ENCODE peak calls at places on chromosomes 7 and 10, in five cellular contexts. I is endodermal cell, C is stomach, K is MM.1S, P is astrocyte of the spinal cord. D is an unnamed sample.

GRCh38 chr7:7719235-7719634 is 828 bp upstream of the RPA3 start:
- DNase-seq in I (no peak), C (no peak), K (peak), P (peak), D (peak)

GRCh38 chr7:45718464-45719330 is 144.5 kb downstream of the ADCY1 start:
- DNase-seq in I (no peak), C (no peak), K (no peak), P (peak), D (no peak)

GRCh38 chr7:38929460-38930171 is 20.6 kb upstream of the VPS41 start:
- DNase-seq in I (no peak), C (no peak), K (no peak), P (no peak), D (no peak)

GRCh38 chr10:42768581-42769152 is 13.9 kb upstream of the BMS1 start:
- DNase-seq in I (no peak), C (no peak), K (no peak), P (no peak), D (no peak)

GRCh38 chr10:78335691-78336401 is 302.2 kb downstream of the RPS24 start:
- DNase-seq in I (peak), C (no peak), K (no peak), P (peak), D (no peak)

GRCh38 chr10:87634311-87634710 is 25.4 kb upstream of the PAPSS2 start:
- DNase-seq in I (no peak), C (no peak), K (no peak), P (no peak), D (no peak)

GRCh38 chr10:86108696-86109095 is 257.9 kb downstream of the GRID1 start:
- DNase-seq in I (peak), C (no peak), K (no peak), P (no peak), D (no peak)

GRCh38 chr7:14340415-14341079 is 351.1 kb upstream of the ETV1 start:
- DNase-seq in I (no peak), C (no peak), K (no peak), P (no peak), D (no peak)

GRCh38 chr10:83666762-83667161 is 472.5 kb upstream of the GHITM start:
- DNase-seq in I (no peak), C (no peak), K (no peak), P (no peak), D (no peak)

GRCh38 chr7:105810556-105810955 is 65.8 kb downstream of the ATXN7L1 start:
- DNase-seq in I (no peak), C (no peak), K (no peak), P (no peak), D (no peak)

GRCh38 chr10:22226599-22226998 is 8.8 kb upstream of the EBLN1 start:
- DNase-seq in I (no peak), C (no peak), K (no peak), P (no peak), D (no peak)

GRCh38 chr7:130273863-130274262 is 7.2 kb downstream of the CPA2 start:
- DNase-seq in I (peak), C (no peak), K (no peak), P (peak), D (no peak)

GRCh38 chr7:130272456-130273080 is 5.9 kb downstream of the CPA2 start:
- DNase-seq in I (peak), C (no peak), K (no peak), P (no peak), D (no peak)

GRCh38 chr7:130270947-130271790 is 4.5 kb downstream of the CPA2 start:
- DNase-seq in I (no peak), C (no peak), K (no peak), P (no peak), D (no peak)

GRCh38 chr7:130274983-130275649 is 8.5 kb downstream of the CPA2 start:
- DNase-seq in I (peak), C (no peak), K (no peak), P (no peak), D (no peak)

GRCh38 chr7:130273081-130273699 is 6.5 kb downstream of the CPA2 start:
- DNase-seq in I (peak), C (no peak), K (no peak), P (peak), D (no peak)
- H3K4me3 ChIP-seq in I (peak), C (peak), K (no peak), P (no peak), D (no peak)

DNA sequence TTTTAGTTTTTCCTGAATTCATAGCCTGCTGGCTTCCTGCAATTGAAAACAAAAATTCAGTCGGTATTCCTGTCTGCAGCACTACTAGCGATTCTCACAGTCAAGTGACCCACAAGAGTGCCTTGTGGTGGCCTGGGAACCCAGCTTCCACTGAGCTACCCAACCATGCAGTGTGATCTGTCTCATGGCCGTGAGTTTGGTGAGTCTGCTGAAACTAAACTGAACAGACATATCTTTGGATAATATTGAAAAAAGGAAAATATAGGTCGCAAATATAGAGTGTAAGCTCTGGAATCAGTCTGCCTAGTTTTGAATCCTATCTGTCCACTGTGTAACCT is 18.1 kb downstream of the ZNF786 start:
- DNase-seq in I (no peak), C (no peak), K (no peak), P (no peak), D (no peak)
- H3K4me3 ChIP-seq in I (no peak), C (no peak), K (no peak), P (no peak), D (no peak)

DNA sequence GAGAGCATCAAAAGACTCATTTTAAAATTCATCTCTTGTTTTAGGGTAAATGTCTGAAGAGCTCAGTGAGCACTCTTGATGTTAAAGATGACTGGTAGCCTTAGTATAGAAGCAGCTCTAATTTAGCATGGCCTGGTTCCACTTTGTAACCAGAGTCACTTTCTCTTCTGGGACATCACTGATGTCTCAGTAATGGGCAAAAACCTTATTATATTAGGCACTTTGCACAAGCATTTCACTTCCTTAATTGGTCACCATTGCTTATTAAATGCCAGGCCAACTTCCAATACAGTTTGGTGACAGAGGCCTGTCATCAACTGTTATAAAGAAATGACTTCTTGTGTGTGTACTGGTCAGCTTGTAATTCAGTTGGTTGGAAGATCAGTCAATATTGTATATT is 53.0 kb downstream of the STEAP1B start:
- DNase-seq in I (no peak), C (no peak), K (peak), P (no peak), D (no peak)
- H3K4me3 ChIP-seq in I (no peak), C (no peak), K (no peak), P (no peak), D (no peak)

DNA sequence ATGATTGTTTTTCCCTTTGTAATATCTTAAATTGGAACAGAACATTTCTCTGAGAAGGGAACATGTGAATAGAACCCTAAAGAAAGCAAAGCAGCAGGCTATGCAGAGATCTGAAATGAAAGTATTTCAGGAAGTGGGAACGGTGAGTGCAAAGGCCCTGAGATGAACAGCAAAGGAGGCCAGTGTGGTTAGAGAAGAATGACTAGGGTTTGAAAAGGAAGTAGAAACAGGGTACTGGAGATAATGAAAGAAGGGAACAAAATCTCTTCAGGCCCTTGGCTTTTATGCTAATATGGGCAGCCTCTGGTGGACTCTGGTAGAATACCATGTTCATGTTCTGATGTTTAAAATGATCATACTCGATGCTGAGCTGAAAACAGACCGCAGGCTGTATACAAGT is 22.2 kb downstream of the ARHGAP21 start:
- DNase-seq in I (no peak), C (no peak), K (peak), P (no peak), D (no peak)
- H3K4me3 ChIP-seq in I (no peak), C (no peak), K (peak), P (no peak), D (no peak)

D was measured in HFF-Myc.